ENCODE peak calls at places on chromosomes 11 and 22, in six cellular contexts. K, B, N, A, O and G are unnamed samples. For H3K4me1, the result is how much of the 10 kb centered on the place peaks cover.

GRCh38 chr22:42676059-42676607 is 26.9 kb upstream of the CYB5R3 start:
- DNase-seq in K (no peak), B (no peak), N (no peak), A (peak), O (no peak), G (no peak)

GRCh38 chr22:48664586-48664985 is 1163.1 kb downstream of the BRD1 start:
- DNase-seq in K (no peak), B (no peak), N (no peak), A (no peak), O (no peak), G (no peak)

GRCh38 chr11:68077617-68078592 is 39.1 kb downstream of the TCIRG1 start:
- DNase-seq in K (no peak), B (no peak), N (no peak), A (peak), O (no peak), G (no peak)

GRCh38 chr11:2517386-2518064 is 72.7 kb downstream of the KCNQ1 start:
- DNase-seq in K (peak), B (peak), N (no peak), A (no peak), O (no peak), G (no peak)

GRCh38 chr11:59931688-59932087 is 6.5 kb upstream of the OOSP1 start:
- DNase-seq in K (no peak), B (no peak), N (no peak), A (no peak), O (no peak), G (no peak)

GRCh38 chr11:92384316-92384715 is 159.7 kb downstream of the FAT3 start:
- DNase-seq in K (no peak), B (no peak), N (no peak), A (peak), O (no peak), G (no peak)

GRCh38 chr11:58316142-58316541 is 42.7 kb downstream of the OR5B17 start:
- DNase-seq in K (no peak), B (no peak), N (peak), A (peak), O (no peak), G (no peak)

GRCh38 chr11:130653838-130654601 is 205.6 kb downstream of the ADAMTS15 start:
- DNase-seq in K (no peak), B (peak), N (no peak), A (peak), O (peak), G (no peak)

GRCh38 chr11:117226388-117227385 is 5.2 kb downstream of the PCSK7 start:
- DNase-seq in K (peak), B (peak), N (no peak), A (peak), O (no peak), G (peak)

GRCh38 chr11:85827768-85828639 is 17.1 kb upstream of the SYTL2 start:
- DNase-seq in K (peak), B (no peak), N (no peak), A (peak), O (no peak), G (no peak)

DNA sequence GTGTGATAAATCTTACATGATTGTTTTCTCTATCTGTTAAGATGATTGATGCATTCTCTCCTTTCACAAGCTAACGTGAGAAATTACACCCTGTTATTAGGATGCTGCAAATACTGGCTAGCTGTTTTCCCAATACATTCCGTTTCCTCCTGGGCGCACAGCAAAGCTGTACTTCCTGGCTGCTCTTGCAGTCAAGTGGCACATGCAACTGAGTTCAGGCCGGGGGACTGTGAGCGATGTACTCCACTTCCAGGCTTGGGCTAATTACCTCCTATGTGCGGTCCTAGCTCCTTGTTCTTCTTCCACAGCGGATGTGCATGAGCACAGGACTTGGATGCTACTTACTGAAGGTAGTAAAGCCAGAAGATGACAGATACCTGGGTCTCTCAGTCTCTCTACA is 234.9 kb upstream of the SESN3 start:
- DNase-seq in K (no peak), B (no peak), N (no peak), A (no peak), O (no peak), G (no peak)
- H3K4me1 ChIP-seq in K (under half), B (under half), N (under half), A (under half), O (under half), G (under half)

GRCh38 chr11:122727101-122727929 is 71.8 kb downstream of the UBASH3B start:
- DNase-seq in K (peak), B (peak), N (no peak), A (no peak), O (no peak), G (no peak)

GRCh38 chr11:122731500-122731913 is 76.0 kb downstream of the UBASH3B start:
- DNase-seq in K (no peak), B (no peak), N (no peak), A (peak), O (no peak), G (no peak)

GRCh38 chr11:122732342-122733300 is 77.1 kb downstream of the UBASH3B start:
- DNase-seq in K (no peak), B (no peak), N (no peak), A (no peak), O (no peak), G (no peak)

GRCh38 chr11:122733301-122733686 is 77.8 kb downstream of the UBASH3B start:
- DNase-seq in K (no peak), B (no peak), N (no peak), A (peak), O (no peak), G (no peak)

DNA sequence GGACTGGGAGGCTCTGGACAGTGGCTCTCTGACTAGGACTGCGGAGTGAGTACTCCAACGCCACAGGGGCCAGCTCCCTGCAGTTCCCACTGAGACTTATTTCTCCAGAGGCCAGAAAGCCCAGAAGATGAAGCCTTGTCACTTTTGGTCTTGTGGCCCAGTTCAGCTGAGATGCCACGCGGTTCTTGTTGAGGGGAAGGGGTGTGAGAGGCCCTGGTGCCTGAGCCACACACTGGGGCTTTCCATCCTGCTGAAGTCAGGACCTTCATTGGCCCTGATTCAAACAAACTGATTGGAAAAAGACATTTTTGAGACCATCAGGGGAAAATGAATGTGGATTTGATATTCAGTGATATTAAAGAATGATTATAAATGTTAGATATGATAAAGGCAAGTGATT is 73.6 kb downstream of the UBASH3B start:
- DNase-seq in K (no peak), B (no peak), N (no peak), A (no peak), O (no peak), G (no peak)
- H3K4me1 ChIP-seq in K (half or more), B (under half), N (under half), A (under half), O (under half), G (under half)

GRCh38 chr11:45659031-45659817 is 6.2 kb downstream of the CHST1 start:
- DNase-seq in K (no peak), B (no peak), N (no peak), A (no peak), O (no peak), G (no peak)
- H3K4me1 ChIP-seq in K (under half), B (under half), N (under half), A (under half), O (under half), G (under half)

DNA sequence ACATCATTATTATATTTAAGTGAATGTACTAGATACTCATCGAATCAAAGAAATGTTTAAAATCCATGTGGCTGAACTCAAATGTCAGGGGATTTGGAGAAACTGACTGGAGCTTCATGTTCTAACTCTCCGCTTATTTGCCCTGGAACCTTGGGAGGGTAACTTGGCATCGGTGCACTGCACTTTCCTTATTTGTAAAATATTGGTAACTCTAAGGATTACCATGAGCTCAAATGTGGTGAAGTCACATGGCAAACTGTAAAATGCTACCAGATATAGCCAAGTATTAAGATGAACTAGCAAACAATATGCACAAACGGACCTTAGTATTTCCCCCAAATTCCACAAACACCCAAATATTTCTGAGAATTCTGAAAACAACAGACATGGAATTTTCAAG is 75.6 kb downstream of the ETS1 start:
- DNase-seq in K (no peak), B (no peak), N (no peak), A (no peak), O (no peak), G (no peak)
- H3K4me1 ChIP-seq in K (half or more), B (half or more), N (under half), A (under half), O (under half), G (under half)

GRCh38 chr11:9357041-9357440 is 27.4 kb upstream of the IPO7 start:
- DNase-seq in K (no peak), B (no peak), N (peak), A (no peak), O (no peak), G (no peak)
- H3K4me1 ChIP-seq in K (under half), B (under half), N (under half), A (under half), O (under half), G (under half)

GRCh38 chr22:18058770-18059169 is 19.0 kb upstream of the PEX26 start:
- DNase-seq in K (no peak), B (no peak), N (no peak), A (no peak), O (no peak), G (no peak)

GRCh38 chr22:18057568-18058209 is 20.1 kb upstream of the PEX26 start:
- DNase-seq in K (no peak), B (peak), N (peak), A (peak), O (peak), G (no peak)

GRCh38 chr22:18059473-18059872 is 18.3 kb upstream of the PEX26 start:
- DNase-seq in K (no peak), B (no peak), N (no peak), A (no peak), O (no peak), G (no peak)

GRCh38 chr22:18060646-18061620 is 16.9 kb upstream of the PEX26 start:
- DNase-seq in K (no peak), B (peak), N (peak), A (peak), O (no peak), G (no peak)

DNA sequence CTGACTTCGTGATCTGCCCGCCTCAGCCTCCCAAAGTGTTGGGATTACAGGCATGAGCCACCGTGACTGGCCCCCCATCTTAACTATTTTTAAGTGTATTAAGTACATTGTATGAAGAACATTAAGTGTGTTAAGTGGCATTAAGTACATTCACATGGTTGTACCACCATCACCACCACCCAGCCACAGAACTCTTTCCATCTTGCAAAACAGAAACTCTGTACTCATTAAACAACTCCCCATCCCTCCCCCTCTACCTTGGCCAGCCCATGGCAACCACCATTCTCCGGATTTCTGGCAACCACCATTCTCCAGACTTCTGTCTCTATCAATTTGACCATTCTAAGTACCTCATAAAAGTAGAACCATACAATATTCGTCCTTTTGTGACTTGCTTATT is 17.8 kb upstream of the PEX26 start:
- DNase-seq in K (no peak), B (no peak), N (no peak), A (no peak), O (no peak), G (no peak)
- H3K4me1 ChIP-seq in K (under half), B (half or more), N (half or more), A (under half), O (under half), G (under half)

DNA sequence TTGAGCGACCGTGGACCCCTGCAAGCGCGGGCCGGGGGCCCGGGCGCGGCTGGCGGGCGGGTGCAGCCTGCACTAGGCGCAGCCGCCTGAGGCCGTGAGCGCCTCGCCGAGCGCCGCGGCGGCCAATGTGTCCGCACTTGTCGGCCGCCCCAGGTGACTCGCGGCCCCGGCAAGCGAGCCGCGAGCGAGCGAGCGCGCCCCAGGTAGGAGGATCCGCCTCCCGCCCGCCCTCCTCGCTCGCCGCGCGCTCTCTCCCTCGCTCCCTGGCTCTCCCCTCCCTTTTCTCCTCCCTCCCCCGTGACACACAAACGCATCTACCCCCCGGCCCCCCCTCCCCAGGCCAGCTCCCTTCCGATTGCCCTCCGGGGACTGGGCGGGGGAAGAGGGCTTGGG is at the start of gene WNT7B:
- DNase-seq in K (no peak), B (no peak), N (no peak), A (no peak), O (peak), G (no peak)
- H3K4me1 ChIP-seq in K (under half), B (under half), N (under half), A (under half), O (under half), G (under half)

DNA sequence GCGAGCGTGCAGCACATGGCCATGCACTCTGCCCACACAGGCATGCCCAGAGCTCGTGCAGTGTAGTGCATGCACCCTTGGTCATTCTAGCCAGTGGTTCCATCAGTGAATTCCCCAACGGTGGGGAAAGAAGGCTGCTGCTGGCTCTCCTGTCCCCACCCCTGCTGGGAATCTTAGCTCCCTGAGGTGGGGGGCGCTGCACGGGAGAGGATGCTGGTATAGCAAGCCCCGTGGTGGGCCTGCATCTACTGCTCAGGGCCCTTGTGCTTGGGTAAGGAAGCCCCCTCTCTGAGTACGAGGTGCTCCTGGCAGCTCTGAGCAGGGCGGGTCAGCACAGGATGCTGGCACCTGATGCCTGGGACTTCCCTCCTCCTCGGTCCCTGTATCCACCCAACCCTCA is 18.5 kb upstream of the BAIAP2L2 start:
- DNase-seq in K (no peak), B (no peak), N (no peak), A (no peak), O (no peak), G (no peak)
- H3K4me1 ChIP-seq in K (under half), B (under half), N (under half), A (under half), O (under half), G (under half)

GRCh38 chr11:33701302-33701701 is 676 bp upstream of the C11orf91 start:
- DNase-seq in K (no peak), B (no peak), N (peak), A (peak), O (no peak), G (no peak)
- H3K4me1 ChIP-seq in K (under half), B (under half), N (under half), A (under half), O (under half), G (under half)

GRCh38 chr11:61145228-61146005 is 15.8 kb downstream of the VPS37C start:
- DNase-seq in K (no peak), B (no peak), N (no peak), A (no peak), O (no peak), G (no peak)
- H3K4me1 ChIP-seq in K (under half), B (half or more), N (under half), A (under half), O (under half), G (under half)